ENCODE peak calls at places on chromosomes 3 and 15, in six cellular contexts. One of them, this sample, is unnamed.

GRCh38 chr3:39473452-39474125 is 6.1 kb downstream of the MOBP start:
- DNase-seq in osteoblast: no peak
- DNase-seq in fibroblast of villous mesenchyme: no peak
- DNase-seq in tibial artery: no peak
- DNase-seq in GM23248: no peak
- DNase-seq in astrocyte: no peak
- DNase-seq in this sample: no peak

GRCh38 chr3:50567386-50568182 is at the start of gene C3orf18:
- DNase-seq in tibial artery: peak; percentile 94
- DNase-seq in GM23248: peak; percentile 96
- DNase-seq in fibroblast of villous mesenchyme: peak; percentile 90
- DNase-seq in astrocyte: peak; percentile 78
- DNase-seq in osteoblast: peak; percentile 99
- DNase-seq in this sample: peak; percentile 91

GRCh38 chr3:103699228-103699627 is 1264.4 kb downstream of the ZPLD1 start:
- DNase-seq in tibial artery: no peak
- DNase-seq in GM23248: no peak
- DNase-seq in fibroblast of villous mesenchyme: no peak
- DNase-seq in astrocyte: no peak
- DNase-seq in osteoblast: no peak
- DNase-seq in this sample: no peak

GRCh38 chr15:34055868-34056595 is 17.0 kb upstream of the AVEN start:
- DNase-seq in fibroblast of villous mesenchyme: peak; percentile 81
- DNase-seq in astrocyte: peak; percentile 93
- DNase-seq in tibial artery: no peak
- DNase-seq in osteoblast: peak; percentile 77
- DNase-seq in GM23248: peak; percentile 86
- DNase-seq in this sample: no peak

GRCh38 chr3:32545305-32545704 is 25.4 kb downstream of the DYNC1LI1 start:
- DNase-seq in GM23248: no peak
- DNase-seq in tibial artery: no peak
- DNase-seq in fibroblast of villous mesenchyme: no peak
- DNase-seq in astrocyte: no peak
- DNase-seq in osteoblast: no peak
- DNase-seq in this sample: no peak

GRCh38 chr3:38245930-38246329 is 19.7 kb upstream of the SLC22A13 start:
- DNase-seq in GM23248: no peak
- DNase-seq in fibroblast of villous mesenchyme: no peak
- DNase-seq in osteoblast: no peak
- DNase-seq in tibial artery: no peak
- DNase-seq in astrocyte: no peak
- DNase-seq in this sample: no peak

GRCh38 chr15:89910891-89911626 is 1.7 kb downstream of the ARPIN start:
- DNase-seq in GM23248: no peak
- DNase-seq in fibroblast of villous mesenchyme: no peak
- DNase-seq in astrocyte: no peak
- DNase-seq in tibial artery: no peak
- DNase-seq in osteoblast: peak; percentile 59
- DNase-seq in this sample: peak; percentile 28

GRCh38 chr3:171825222-171825828 is 15.0 kb upstream of the PLD1 start:
- DNase-seq in astrocyte: peak; percentile 88
- DNase-seq in GM23248: peak; percentile 88
- DNase-seq in fibroblast of villous mesenchyme: peak; percentile 100
- DNase-seq in tibial artery: peak; percentile 52
- DNase-seq in osteoblast: no peak
- DNase-seq in this sample: no peak

GRCh38 chr3:550481-550880 is 353.9 kb downstream of the CHL1 start:
- DNase-seq in astrocyte: no peak
- DNase-seq in tibial artery: no peak
- DNase-seq in GM23248: no peak
- DNase-seq in fibroblast of villous mesenchyme: no peak
- DNase-seq in osteoblast: no peak
- DNase-seq in this sample: no peak

GRCh38 chr3:58874248-58874741 is 175.5 kb downstream of the CFAP20DC start:
- DNase-seq in astrocyte: peak; percentile 17
- DNase-seq in tibial artery: no peak
- DNase-seq in osteoblast: peak; percentile 85
- DNase-seq in GM23248: peak; percentile 34
- DNase-seq in fibroblast of villous mesenchyme: no peak
- DNase-seq in this sample: no peak

DNA sequence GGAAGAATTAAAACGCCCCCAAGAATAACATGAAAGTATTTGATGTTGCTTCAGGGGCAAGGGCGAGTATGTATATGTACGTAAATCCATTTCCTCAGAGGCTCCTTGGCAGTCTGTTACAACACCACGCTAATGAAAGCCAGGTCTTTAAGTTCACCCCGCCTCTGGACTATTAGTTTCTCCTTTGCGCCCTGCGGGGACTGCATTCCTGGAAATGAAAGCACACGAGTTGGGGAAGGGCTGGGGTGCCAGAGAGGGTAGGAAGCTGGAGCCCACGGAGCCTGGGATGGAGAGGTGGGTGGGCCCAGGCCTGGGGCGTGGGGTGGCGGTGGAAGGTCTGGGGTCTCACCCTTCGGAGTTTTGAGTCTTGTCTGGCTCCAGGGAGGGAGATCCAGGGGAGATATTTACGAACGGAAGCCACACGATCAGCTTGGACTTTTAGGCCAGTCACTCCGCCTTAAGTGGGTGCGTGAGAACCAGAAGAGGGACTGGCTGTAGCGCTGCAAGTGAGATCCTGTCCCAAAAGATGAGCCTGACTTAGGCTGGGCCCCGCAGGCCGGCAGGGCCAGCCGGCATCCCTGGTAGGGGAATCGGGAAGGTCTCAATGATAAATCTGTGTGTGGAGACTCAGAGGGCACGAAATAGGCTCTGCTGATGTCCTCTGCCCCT is 1.6 kb upstream of the PLCL2 start:
- DNase-seq in osteoblast: peak; percentile 87
- DNase-seq in GM23248: peak; percentile 73
- DNase-seq in fibroblast of villous mesenchyme: peak; percentile 64
- DNase-seq in tibial artery: no peak
- DNase-seq in astrocyte: no peak
- DNase-seq in this sample: no peak
- H3K4me3 ChIP-seq in osteoblast: no peak overlapping the region
- H3K4me3 ChIP-seq in GM23248: peak overlapping the region; percentile 76
- H3K4me3 ChIP-seq in fibroblast of villous mesenchyme: no peak overlapping the region
- H3K4me3 ChIP-seq in tibial artery: no peak overlapping the region
- H3K4me3 ChIP-seq in astrocyte: no peak overlapping the region
- H3K4me3 ChIP-seq in this sample: no peak overlapping the region

GRCh38 chr15:60005352-60006202 is 1.5 kb downstream of the FOXB1 start:
- DNase-seq in fibroblast of villous mesenchyme: no peak
- DNase-seq in osteoblast: peak; percentile 46
- DNase-seq in astrocyte: no peak
- DNase-seq in GM23248: no peak
- DNase-seq in tibial artery: no peak
- DNase-seq in this sample: no peak
- H3K4me3 ChIP-seq in fibroblast of villous mesenchyme: peak overlapping the region; percentile 63
- H3K4me3 ChIP-seq in osteoblast: peak overlapping the region; percentile 68
- H3K4me3 ChIP-seq in astrocyte: peak overlapping the region; percentile 56
- H3K4me3 ChIP-seq in GM23248: peak overlapping the region; percentile 62
- H3K4me3 ChIP-seq in tibial artery: peak overlapping the region; percentile 49
- H3K4me3 ChIP-seq in this sample: no peak overlapping the region

GRCh38 chr3:56467108-56467507 is 1.2 kb downstream of the ERC2 start:
- DNase-seq in astrocyte: peak; percentile 78
- DNase-seq in fibroblast of villous mesenchyme: peak; percentile 28
- DNase-seq in GM23248: no peak
- DNase-seq in tibial artery: no peak
- DNase-seq in osteoblast: peak; percentile 67
- DNase-seq in this sample: no peak
- H3K4me3 ChIP-seq in astrocyte: peak overlapping the region; percentile 68
- H3K4me3 ChIP-seq in fibroblast of villous mesenchyme: no peak overlapping the region
- H3K4me3 ChIP-seq in GM23248: no peak overlapping the region
- H3K4me3 ChIP-seq in tibial artery: peak overlapping the region; percentile 56
- H3K4me3 ChIP-seq in osteoblast: peak overlapping the region; percentile 23
- H3K4me3 ChIP-seq in this sample: no peak overlapping the region

GRCh38 chr15:100688549-100689120 is 86.2 kb downstream of the ASB7 start:
- DNase-seq in astrocyte: no peak
- DNase-seq in tibial artery: no peak
- DNase-seq in GM23248: no peak
- DNase-seq in osteoblast: no peak
- DNase-seq in fibroblast of villous mesenchyme: no peak
- DNase-seq in this sample: no peak

GRCh38 chr15:100689500-100689899 is 87.1 kb downstream of the ASB7 start:
- DNase-seq in GM23248: no peak
- DNase-seq in astrocyte: no peak
- DNase-seq in fibroblast of villous mesenchyme: no peak
- DNase-seq in osteoblast: no peak
- DNase-seq in tibial artery: no peak
- DNase-seq in this sample: no peak

GRCh38 chr15:100686021-100686724 is 83.8 kb downstream of the ASB7 start:
- DNase-seq in osteoblast: peak; percentile 53
- DNase-seq in fibroblast of villous mesenchyme: no peak
- DNase-seq in tibial artery: peak; percentile 56
- DNase-seq in astrocyte: no peak
- DNase-seq in GM23248: peak; percentile 78
- DNase-seq in this sample: no peak

GRCh38 chr15:100686725-100687488 is 84.5 kb downstream of the ASB7 start:
- DNase-seq in astrocyte: peak; percentile 90
- DNase-seq in fibroblast of villous mesenchyme: no peak
- DNase-seq in osteoblast: peak; percentile 93
- DNase-seq in tibial artery: no peak
- DNase-seq in GM23248: peak; percentile 88
- DNase-seq in this sample: no peak

GRCh38 chr15:100687532-100688215 is 85.3 kb downstream of the ASB7 start:
- DNase-seq in astrocyte: peak; percentile 90
- DNase-seq in fibroblast of villous mesenchyme: peak; percentile 72
- DNase-seq in tibial artery: no peak
- DNase-seq in osteoblast: peak; percentile 85
- DNase-seq in GM23248: peak; percentile 94
- DNase-seq in this sample: no peak
- H3K4me3 ChIP-seq in astrocyte: peak overlapping the region; percentile 41
- H3K4me3 ChIP-seq in fibroblast of villous mesenchyme: no peak overlapping the region
- H3K4me3 ChIP-seq in tibial artery: no peak overlapping the region
- H3K4me3 ChIP-seq in osteoblast: peak overlapping the region; percentile 40
- H3K4me3 ChIP-seq in GM23248: peak overlapping the region; percentile 64
- H3K4me3 ChIP-seq in this sample: no peak overlapping the region

DNA sequence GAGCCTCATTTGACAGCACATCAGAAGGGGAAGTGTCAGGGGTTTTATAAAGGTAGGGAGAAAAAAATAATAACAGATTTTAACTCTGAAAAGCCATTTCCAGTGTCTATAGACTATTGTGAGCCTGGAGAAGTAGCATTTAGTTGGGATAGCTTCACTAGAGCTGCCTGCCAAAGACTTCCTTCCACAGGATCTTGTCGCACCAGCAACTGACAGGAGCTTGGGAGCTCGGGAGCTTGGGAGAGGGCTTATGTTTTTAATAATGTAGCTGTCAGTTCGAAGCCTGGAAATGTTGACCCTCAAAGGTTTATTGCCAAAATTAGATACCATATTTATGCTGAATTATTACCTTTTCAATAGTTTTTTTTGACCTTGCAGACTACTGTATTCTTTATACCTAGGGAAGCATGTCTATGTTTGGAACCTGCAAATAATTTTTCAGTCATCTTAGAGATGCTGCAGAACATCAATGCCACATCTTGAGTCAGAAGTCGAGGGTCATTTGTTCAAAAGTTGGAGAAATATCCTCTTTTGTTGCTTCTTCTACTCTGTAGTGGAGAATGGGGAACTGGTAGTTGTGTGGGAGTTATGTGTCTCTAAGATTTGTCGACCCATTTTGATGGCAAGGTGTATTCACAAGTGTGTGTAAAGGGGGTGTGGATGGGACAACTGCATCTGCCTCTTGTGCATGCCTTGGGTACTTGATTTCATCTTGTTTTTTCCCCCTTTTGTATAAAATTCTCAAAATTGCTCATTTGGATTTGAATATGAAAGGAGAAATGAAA is 41.7 kb downstream of the ARPP21 start:
- DNase-seq in fibroblast of villous mesenchyme: no peak
- DNase-seq in GM23248: no peak
- DNase-seq in tibial artery: no peak
- DNase-seq in osteoblast: no peak
- DNase-seq in astrocyte: no peak
- DNase-seq in this sample: no peak
- H3K4me3 ChIP-seq in fibroblast of villous mesenchyme: no peak overlapping the region
- H3K4me3 ChIP-seq in GM23248: no peak overlapping the region
- H3K4me3 ChIP-seq in tibial artery: no peak overlapping the region
- H3K4me3 ChIP-seq in osteoblast: no peak overlapping the region
- H3K4me3 ChIP-seq in astrocyte: no peak overlapping the region
- H3K4me3 ChIP-seq in this sample: no peak overlapping the region

GRCh38 chr3:71393093-71393492 is 190.4 kb downstream of the FOXP1 start:
- DNase-seq in fibroblast of villous mesenchyme: no peak
- DNase-seq in astrocyte: peak; percentile 25
- DNase-seq in GM23248: peak; percentile 42
- DNase-seq in osteoblast: peak; percentile 19
- DNase-seq in tibial artery: no peak
- DNase-seq in this sample: no peak
- H3K4me3 ChIP-seq in fibroblast of villous mesenchyme: no peak overlapping the region
- H3K4me3 ChIP-seq in astrocyte: no peak overlapping the region
- H3K4me3 ChIP-seq in GM23248: no peak overlapping the region
- H3K4me3 ChIP-seq in osteoblast: no peak overlapping the region
- H3K4me3 ChIP-seq in tibial artery: no peak overlapping the region
- H3K4me3 ChIP-seq in this sample: no peak overlapping the region

DNA sequence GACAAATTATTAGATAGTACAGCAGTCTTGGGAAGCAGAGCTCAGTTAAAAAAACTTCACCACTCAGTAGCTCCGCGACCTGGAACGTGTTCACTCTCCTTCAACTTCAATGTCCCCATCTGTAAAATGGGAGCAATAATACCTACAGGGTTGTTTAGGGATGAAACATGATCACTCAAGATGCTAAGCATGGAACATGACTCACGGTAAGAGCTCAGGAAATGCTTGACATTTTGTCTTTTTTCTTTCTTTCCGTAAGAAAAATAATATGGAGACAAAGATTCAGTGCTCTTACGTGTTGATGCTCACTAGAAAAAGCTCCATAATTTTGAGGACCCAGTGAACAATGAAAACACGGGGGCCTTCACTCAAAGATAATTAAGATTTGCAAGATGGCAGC is 606.7 kb upstream of the MDFIC2 start:
- DNase-seq in GM23248: no peak
- DNase-seq in tibial artery: no peak
- DNase-seq in astrocyte: peak; percentile 33
- DNase-seq in fibroblast of villous mesenchyme: no peak
- DNase-seq in osteoblast: no peak
- DNase-seq in this sample: no peak
- H3K4me3 ChIP-seq in GM23248: no peak overlapping the region
- H3K4me3 ChIP-seq in tibial artery: no peak overlapping the region
- H3K4me3 ChIP-seq in astrocyte: no peak overlapping the region
- H3K4me3 ChIP-seq in fibroblast of villous mesenchyme: no peak overlapping the region
- H3K4me3 ChIP-seq in osteoblast: no peak overlapping the region
- H3K4me3 ChIP-seq in this sample: no peak overlapping the region

DNA sequence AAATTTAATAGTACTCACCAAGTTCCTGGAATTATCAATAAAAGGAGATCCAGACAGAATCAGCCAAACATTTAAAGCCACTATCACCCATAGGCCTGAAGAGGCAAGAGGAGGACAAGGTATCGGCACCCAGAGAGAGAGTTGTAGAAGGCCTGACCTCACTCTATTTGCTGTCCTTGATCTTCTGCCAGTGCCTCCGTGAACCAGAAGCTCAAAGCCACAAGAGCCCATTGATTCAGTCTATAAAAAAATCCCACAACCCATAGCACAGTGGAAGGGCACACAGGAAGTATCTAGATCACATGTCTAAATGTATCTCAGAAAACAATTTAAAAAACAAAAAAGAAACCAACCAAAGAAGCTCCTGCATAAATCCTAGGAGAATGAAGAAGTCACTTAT is 68.6 kb upstream of the FAM174B start:
- DNase-seq in GM23248: no peak
- DNase-seq in tibial artery: no peak
- DNase-seq in astrocyte: no peak
- DNase-seq in fibroblast of villous mesenchyme: no peak
- DNase-seq in osteoblast: no peak
- DNase-seq in this sample: no peak
- H3K4me3 ChIP-seq in GM23248: no peak overlapping the region
- H3K4me3 ChIP-seq in tibial artery: no peak overlapping the region
- H3K4me3 ChIP-seq in astrocyte: no peak overlapping the region
- H3K4me3 ChIP-seq in fibroblast of villous mesenchyme: no peak overlapping the region
- H3K4me3 ChIP-seq in osteoblast: no peak overlapping the region
- H3K4me3 ChIP-seq in this sample: no peak overlapping the region

This sample was measured in NB4.